ENCODE peak calls at places on chromosomes 5 and 9, in nine cellular contexts. One of them, this sample, is unnamed.

GRCh38 chr5:167294861-167295685 is 996.4 kb upstream of the WWC1 start:
- DNase-seq in H7: peak
- DNase-seq in GM06990: no peak
- DNase-seq in stimulated activated CD8-positive, alpha-beta memory T cell treated with anti-CD3 and anti-CD28 coated beads, Interleukin-15, amount 100 ng/mL, for 24 hours: no peak
- DNase-seq in dorsolateral prefrontal cortex: no peak
- DNase-seq in brain microvascular endothelial cell: peak
- DNase-seq in fibroblast of lung: peak
- DNase-seq in germinal center: no peak
- DNase-seq in HFFc6: peak
- DNase-seq in this sample: no peak

GRCh38 chr5:126780165-126780827 is 3.4 kb downstream of the LMNB1 start:
- DNase-seq in stimulated activated CD8-positive, alpha-beta memory T cell treated with anti-CD3 and anti-CD28 coated beads, Interleukin-15, amount 100 ng/mL, for 24 hours: no peak
- DNase-seq in HFFc6: peak
- DNase-seq in brain microvascular endothelial cell: peak
- DNase-seq in fibroblast of lung: peak
- DNase-seq in germinal center: peak
- DNase-seq in H7: peak
- DNase-seq in dorsolateral prefrontal cortex: peak
- DNase-seq in GM06990: peak
- DNase-seq in this sample: peak

GRCh38 chr5:137347865-137348264 is 151.3 kb downstream of the SPOCK1 start:
- DNase-seq in stimulated activated CD8-positive, alpha-beta memory T cell treated with anti-CD3 and anti-CD28 coated beads, Interleukin-15, amount 100 ng/mL, for 24 hours: no peak
- DNase-seq in GM06990: no peak
- DNase-seq in brain microvascular endothelial cell: no peak
- DNase-seq in dorsolateral prefrontal cortex: no peak
- DNase-seq in H7: no peak
- DNase-seq in germinal center: no peak
- DNase-seq in HFFc6: no peak
- DNase-seq in fibroblast of lung: no peak
- DNase-seq in this sample: no peak

GRCh38 chr9:73845954-73846690 is 651.0 kb upstream of the RORB start:
- DNase-seq in H7: no peak
- DNase-seq in stimulated activated CD8-positive, alpha-beta memory T cell treated with anti-CD3 and anti-CD28 coated beads, Interleukin-15, amount 100 ng/mL, for 24 hours: no peak
- DNase-seq in GM06990: no peak
- DNase-seq in dorsolateral prefrontal cortex: no peak
- DNase-seq in fibroblast of lung: no peak
- DNase-seq in germinal center: no peak
- DNase-seq in brain microvascular endothelial cell: no peak
- DNase-seq in HFFc6: no peak
- DNase-seq in this sample: no peak

GRCh38 chr5:134406390-134406789 is 5.3 kb downstream of the CDKN2AIPNL start:
- DNase-seq in dorsolateral prefrontal cortex: no peak
- DNase-seq in GM06990: no peak
- DNase-seq in H7: no peak
- DNase-seq in HFFc6: peak
- DNase-seq in germinal center: no peak
- DNase-seq in fibroblast of lung: no peak
- DNase-seq in brain microvascular endothelial cell: no peak
- DNase-seq in stimulated activated CD8-positive, alpha-beta memory T cell treated with anti-CD3 and anti-CD28 coated beads, Interleukin-15, amount 100 ng/mL, for 24 hours: no peak
- DNase-seq in this sample: no peak

GRCh38 chr5:33257807-33258491 is 182.8 kb upstream of the TARS1 start:
- DNase-seq in GM06990: no peak
- DNase-seq in HFFc6: peak
- DNase-seq in fibroblast of lung: peak
- DNase-seq in stimulated activated CD8-positive, alpha-beta memory T cell treated with anti-CD3 and anti-CD28 coated beads, Interleukin-15, amount 100 ng/mL, for 24 hours: no peak
- DNase-seq in germinal center: no peak
- DNase-seq in dorsolateral prefrontal cortex: no peak
- DNase-seq in brain microvascular endothelial cell: peak
- DNase-seq in H7: no peak
- DNase-seq in this sample: no peak

GRCh38 chr5:152688561-152689274 is 283.6 kb upstream of the NMUR2 start:
- DNase-seq in GM06990: no peak
- DNase-seq in brain microvascular endothelial cell: peak
- DNase-seq in dorsolateral prefrontal cortex: no peak
- DNase-seq in stimulated activated CD8-positive, alpha-beta memory T cell treated with anti-CD3 and anti-CD28 coated beads, Interleukin-15, amount 100 ng/mL, for 24 hours: no peak
- DNase-seq in germinal center: no peak
- DNase-seq in HFFc6: peak
- DNase-seq in H7: no peak
- DNase-seq in fibroblast of lung: peak
- DNase-seq in this sample: peak

GRCh38 chr5:31470608-31471007 is 61.3 kb downstream of the DROSHA start:
- DNase-seq in brain microvascular endothelial cell: peak
- DNase-seq in stimulated activated CD8-positive, alpha-beta memory T cell treated with anti-CD3 and anti-CD28 coated beads, Interleukin-15, amount 100 ng/mL, for 24 hours: no peak
- DNase-seq in GM06990: no peak
- DNase-seq in fibroblast of lung: peak
- DNase-seq in HFFc6: peak
- DNase-seq in germinal center: no peak
- DNase-seq in dorsolateral prefrontal cortex: no peak
- DNase-seq in H7: no peak
- DNase-seq in this sample: no peak

GRCh38 chr5:172145870-172146747 is 41.9 kb downstream of the STK10 start:
- DNase-seq in dorsolateral prefrontal cortex: peak
- DNase-seq in GM06990: no peak
- DNase-seq in brain microvascular endothelial cell: no peak
- DNase-seq in HFFc6: no peak
- DNase-seq in H7: no peak
- DNase-seq in stimulated activated CD8-positive, alpha-beta memory T cell treated with anti-CD3 and anti-CD28 coated beads, Interleukin-15, amount 100 ng/mL, for 24 hours: no peak
- DNase-seq in fibroblast of lung: no peak
- DNase-seq in germinal center: no peak
- DNase-seq in this sample: no peak

GRCh38 chr9:132003904-132004303 is 75.8 kb downstream of the MED27 start:
- DNase-seq in germinal center: no peak
- DNase-seq in fibroblast of lung: no peak
- DNase-seq in brain microvascular endothelial cell: no peak
- DNase-seq in stimulated activated CD8-positive, alpha-beta memory T cell treated with anti-CD3 and anti-CD28 coated beads, Interleukin-15, amount 100 ng/mL, for 24 hours: no peak
- DNase-seq in H7: peak
- DNase-seq in GM06990: peak
- DNase-seq in HFFc6: no peak
- DNase-seq in dorsolateral prefrontal cortex: no peak
- DNase-seq in this sample: no peak

GRCh38 chr9:20611751-20612287 is 10.5 kb downstream of the MLLT3 start:
- DNase-seq in H7: no peak
- DNase-seq in brain microvascular endothelial cell: peak
- DNase-seq in germinal center: no peak
- DNase-seq in HFFc6: peak
- DNase-seq in fibroblast of lung: peak
- DNase-seq in GM06990: no peak
- DNase-seq in stimulated activated CD8-positive, alpha-beta memory T cell treated with anti-CD3 and anti-CD28 coated beads, Interleukin-15, amount 100 ng/mL, for 24 hours: no peak
- DNase-seq in dorsolateral prefrontal cortex: no peak
- DNase-seq in this sample: no peak

GRCh38 chr9:97766092-97766491 is 69.0 kb upstream of the XPA start:
- DNase-seq in HFFc6: peak
- DNase-seq in fibroblast of lung: peak
- DNase-seq in H7: no peak
- DNase-seq in stimulated activated CD8-positive, alpha-beta memory T cell treated with anti-CD3 and anti-CD28 coated beads, Interleukin-15, amount 100 ng/mL, for 24 hours: no peak
- DNase-seq in dorsolateral prefrontal cortex: no peak
- DNase-seq in GM06990: no peak
- DNase-seq in brain microvascular endothelial cell: peak
- DNase-seq in germinal center: no peak
- DNase-seq in this sample: no peak

GRCh38 chr5:28542968-28543367 is 1504.6 kb upstream of the CDH9 start:
- DNase-seq in stimulated activated CD8-positive, alpha-beta memory T cell treated with anti-CD3 and anti-CD28 coated beads, Interleukin-15, amount 100 ng/mL, for 24 hours: no peak
- DNase-seq in dorsolateral prefrontal cortex: no peak
- DNase-seq in germinal center: no peak
- DNase-seq in GM06990: no peak
- DNase-seq in H7: no peak
- DNase-seq in brain microvascular endothelial cell: peak
- DNase-seq in HFFc6: no peak
- DNase-seq in fibroblast of lung: peak
- DNase-seq in this sample: no peak

GRCh38 chr5:66960373-66961137 is 236.0 kb downstream of the CD180 start:
- DNase-seq in HFFc6: peak
- DNase-seq in dorsolateral prefrontal cortex: no peak
- DNase-seq in GM06990: no peak
- DNase-seq in fibroblast of lung: peak
- DNase-seq in germinal center: no peak
- DNase-seq in stimulated activated CD8-positive, alpha-beta memory T cell treated with anti-CD3 and anti-CD28 coated beads, Interleukin-15, amount 100 ng/mL, for 24 hours: no peak
- DNase-seq in brain microvascular endothelial cell: peak
- DNase-seq in H7: peak
- DNase-seq in this sample: no peak

This sample was measured in occipital lobe.